ENCODE peak calls at places on chromosomes 12 and 14, in six cellular contexts. N is GM04504; K is NCI-H1092; H is CD8-positive, alpha-beta memory T cell; Y is A549; G is hepatic stellate cell. S is an unnamed sample.

GRCh38 chr14:92677087-92677668 is 71.2 kb downstream of the LGMN start:
- DNase-seq in H (no peak), N (no peak), Y (no peak), K (no peak), G (no peak), S (no peak)

GRCh38 chr12:25054076-25054782 is 105.3 kb upstream of the BCAT1 start:
- DNase-seq in N (no peak), K (no peak), G (no peak), H (no peak), Y (peak), S (no peak)

GRCh38 chr12:88453323-88453722 is 126.9 kb downstream of the KITLG start:
- DNase-seq in K (no peak), G (no peak), Y (no peak), N (no peak), H (no peak), S (no peak)

GRCh38 chr12:21913823-21914222 is 27.4 kb downstream of the ABCC9 start:
- DNase-seq in N (no peak), H (no peak), G (no peak), Y (no peak), K (no peak), S (no peak)

GRCh38 chr12:96033549-96034389 is 1.6 kb downstream of the LTA4H start:
- DNase-seq in Y (no peak), H (no peak), N (no peak), K (no peak), G (no peak), S (no peak)

GRCh38 chr12:102061096-102061555 is 665 bp downstream of the WASHC3 start:
- DNase-seq in K (no peak), Y (no peak), G (no peak), H (no peak), N (no peak), S (no peak)

GRCh38 chr14:24013654-24014514 is 25.2 kb downstream of the DHRS4L2 start:
- DNase-seq in H (peak), N (peak), Y (peak), K (peak), G (peak), S (peak)

GRCh38 chr14:85288041-85288440 is 241.9 kb upstream of the FLRT2 start:
- DNase-seq in K (no peak), Y (no peak), N (no peak), H (no peak), G (no peak), S (no peak)

GRCh38 chr12:50991296-50991695 is 34.9 kb downstream of the SLC11A2 start:
- DNase-seq in G (no peak), N (no peak), K (no peak), Y (no peak), H (no peak), S (no peak)

GRCh38 chr14:76837524-76837923 is 11.3 kb downstream of the LRRC74A start:
- DNase-seq in K (no peak), G (no peak), H (no peak), Y (no peak), N (no peak), S (no peak)